ENCODE peak calls at places on chromosomes 12 and 14, in six cellular contexts. Q is HCT116, E is cardiac muscle cell, P is K562, O is epithelial cell of esophagus, N is dorsolateral prefrontal cortex. R is an unnamed sample.

GRCh38 chr14:104574978-104575377 is 4.6 kb upstream of the C14orf180 start:
- DNase-seq in E (no peak), Q (no peak), O (no peak), P (no peak), N (no peak), R (no peak)

GRCh38 chr14:79576434-79576833 is 634.9 kb downstream of the DIO2 start:
- DNase-seq in P (no peak), Q (no peak), O (no peak), E (no peak), N (no peak), R (no peak)

GRCh38 chr12:79420146-79420618 is 270.6 kb downstream of the PAWR start:
- DNase-seq in O (peak; percentile 77), E (peak; percentile 64), N (no peak), Q (peak; percentile 45), P (no peak), R (peak; percentile 92)

GRCh38 chr12:89225808-89226368 is 126.4 kb downstream of the DUSP6 start:
- DNase-seq in N (no peak), O (peak; percentile 100), E (no peak), Q (peak; percentile 97), P (no peak), R (peak; percentile 81)

GRCh38 chr12:1606021-1606622 is 11.7 kb upstream of the FBXL14 start:
- DNase-seq in E (peak; percentile 81), Q (peak; percentile 72), P (peak; percentile 70), N (peak; percentile 75), O (peak; percentile 96), R (no peak)

GRCh38 chr12:110199360-110200123 is 75.4 kb downstream of the IFT81 start:
- DNase-seq in Q (no peak), O (peak; percentile 13), E (no peak), N (no peak), P (no peak), R (no peak)

GRCh38 chr14:50082784-50083466 is 33.4 kb downstream of the VCPKMT start:
- DNase-seq in Q (no peak), N (no peak), E (no peak), P (no peak), O (peak; percentile 81), R (no peak)

GRCh38 chr14:101223147-101223546 is 319.6 kb upstream of the RTL1 start:
- DNase-seq in E (no peak), O (no peak), P (no peak), N (no peak), Q (no peak), R (no peak)

GRCh38 chr14:102901633-102902032 is 20.8 kb upstream of the AMN start:
- DNase-seq in Q (no peak), E (no peak), O (no peak), P (no peak), N (no peak), R (no peak)

GRCh38 chr12:108131657-108132126 is 2.6 kb downstream of the WSCD2 start:
- DNase-seq in E (no peak), O (no peak), N (no peak), P (no peak), Q (no peak), R (no peak)

GRCh38 chr14:68785817-68786490 is 6.9 kb downstream of the ZFP36L1 start:
- DNase-seq in P (no peak), Q (no peak), E (no peak), O (peak; percentile 87), N (no peak), R (no peak)

GRCh38 chr12:22042981-22043669 is 2.9 kb upstream of the CMAS start:
- DNase-seq in Q (no peak), N (no peak), E (no peak), P (no peak), O (peak; percentile 85), R (peak; percentile 85)

GRCh38 chr12:10873374-10873773 is 10.7 kb downstream of the PRH1 start:
- DNase-seq in P (no peak), E (no peak), N (no peak), Q (no peak), O (no peak), R (peak; percentile 4)

GRCh38 chr14:89125216-89125615 is 291.8 kb downstream of the FOXN3 start:
- DNase-seq in P (no peak), Q (no peak), O (no peak), E (no peak), N (no peak), R (no peak)

GRCh38 chr12:70854138-70854537 is 66.4 kb downstream of the PTPRR start:
- DNase-seq in N (no peak), P (no peak), O (no peak), E (no peak), Q (no peak), R (no peak)

GRCh38 chr12:16096273-16096849 is 181.1 kb downstream of the SLC15A5 start:
- DNase-seq in O (no peak), P (no peak), Q (no peak), N (no peak), E (no peak), R (no peak)

GRCh38 chr14:71403673-71404072 is 496.4 kb downstream of the PCNX1 start:
- DNase-seq in E (no peak), N (no peak), P (no peak), Q (peak; percentile 2), O (peak; percentile 70), R (no peak)

GRCh38 chr14:102825307-102826095 is 48.3 kb downstream of the TRAF3 start:
- DNase-seq in O (no peak), P (no peak), N (no peak), Q (no peak), E (no peak), R (no peak)

GRCh38 chr12:25364529-25365339 is 114.0 kb upstream of the KRAS start:
- DNase-seq in O (no peak), E (no peak), P (no peak), Q (no peak), N (no peak), R (no peak)

GRCh38 chr12:98519257-98519907 is 4.0 kb downstream of the TMPO start:
- DNase-seq in E (no peak), N (no peak), O (no peak), Q (no peak), P (no peak), R (no peak)
- H3K4me3 ChIP-seq in E (no peak overlapping the region), N (no peak overlapping the region), O (no peak overlapping the region), Q (no peak overlapping the region), P (peak overlapping the region; percentile 66), R (no peak overlapping the region)

GRCh38 chr12:124682425-124683329 is 115.3 kb upstream of the NCOR2 start:
- DNase-seq in O (no peak), N (no peak), P (no peak), E (no peak), Q (no peak), R (no peak)

GRCh38 chr12:124679047-124679446 is 111.6 kb upstream of the NCOR2 start:
- DNase-seq in Q (no peak), P (no peak), N (no peak), O (no peak), E (no peak), R (no peak)

GRCh38 chr12:124681779-124682391 is 114.5 kb upstream of the NCOR2 start:
- DNase-seq in O (peak; percentile 35), E (no peak), N (no peak), Q (no peak), P (no peak), R (no peak)

GRCh38 chr12:124679533-124680371 is 112.3 kb upstream of the NCOR2 start:
- DNase-seq in N (no peak), Q (no peak), E (no peak), O (no peak), P (peak; percentile 40), R (no peak)

DNA sequence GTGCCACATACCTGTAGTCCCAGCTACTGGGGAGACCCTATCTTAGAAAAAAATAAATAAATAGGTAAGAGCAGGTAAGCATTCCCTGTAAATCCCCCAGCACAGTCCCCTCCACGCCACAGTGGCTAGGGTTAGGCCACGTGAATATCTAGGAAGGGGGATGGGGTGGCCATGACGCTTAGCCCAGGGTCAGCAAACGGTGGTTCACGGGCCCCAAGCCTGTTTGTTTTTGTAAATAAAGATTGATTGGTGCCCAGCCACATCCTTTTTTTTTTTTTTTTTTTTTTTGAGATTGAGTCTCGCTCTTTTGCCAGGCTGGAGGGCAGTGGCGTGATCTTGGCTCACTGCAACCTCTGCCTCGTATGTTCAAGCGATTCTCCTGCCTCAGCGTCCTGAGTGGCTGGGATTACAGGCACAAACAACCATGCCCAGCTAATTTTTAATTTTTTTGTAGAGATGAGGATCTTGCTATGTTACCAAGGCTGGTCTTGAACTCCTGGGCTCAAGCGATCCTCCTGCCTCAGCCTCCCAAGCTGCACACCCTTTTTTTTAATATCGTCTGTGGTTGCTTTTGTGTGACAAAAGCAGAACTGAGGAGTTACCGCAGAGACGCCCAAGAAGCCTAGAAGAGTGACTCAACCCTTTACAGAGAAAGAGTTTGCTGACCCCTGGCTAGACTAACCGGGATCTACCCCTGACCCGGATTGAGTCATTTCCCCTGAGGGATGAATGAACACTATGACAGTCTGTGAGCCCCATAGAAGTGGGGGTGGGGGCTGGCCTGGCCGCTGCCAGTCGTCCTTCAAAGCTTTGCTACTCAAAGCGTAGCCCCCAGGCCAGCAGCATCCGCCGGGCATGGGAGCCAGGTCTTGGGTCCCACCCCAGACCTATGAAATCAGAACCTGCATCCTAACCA is 113.7 kb upstream of the NCOR2 start:
- DNase-seq in N (peak; percentile 30), Q (peak; percentile 79), O (peak; percentile 89), E (no peak), P (peak; percentile 63), R (peak; percentile 94)
- TF ChIP-seq CTCF in N (no peak), Q (peak; percentile 36), O (peak; percentile 30), E (peak; percentile 25), P (peak; percentile 71), R (peak; percentile 49)

GRCh38 chr12:83093426-83093825 is 406.7 kb downstream of the TMTC2 start:
- DNase-seq in O (no peak), N (no peak), E (no peak), Q (no peak), P (no peak), R (no peak)
- H3K4me3 ChIP-seq in O (no peak overlapping the region), N (no peak overlapping the region), E (no peak overlapping the region), Q (no peak overlapping the region), P (no peak overlapping the region), R (no peak overlapping the region)

GRCh38 chr12:113247123-113248045 is 26.1 kb downstream of the TPCN1 start:
- DNase-seq in N (no peak), P (no peak), Q (no peak), O (peak; percentile 70), E (no peak), R (no peak)

GRCh38 chr12:113248842-113249435 is 27.7 kb downstream of the TPCN1 start:
- DNase-seq in E (no peak), Q (no peak), N (no peak), O (no peak), P (no peak), R (no peak)

GRCh38 chr12:113244015-113244983 is 23.0 kb downstream of the TPCN1 start:
- DNase-seq in P (no peak), Q (no peak), E (no peak), N (peak; percentile 80), O (peak; percentile 66), R (no peak)

GRCh38 chr12:113248046-113248825 is 27.0 kb downstream of the TPCN1 start:
- DNase-seq in E (no peak), O (no peak), P (no peak), Q (no peak), N (no peak), R (no peak)

DNA sequence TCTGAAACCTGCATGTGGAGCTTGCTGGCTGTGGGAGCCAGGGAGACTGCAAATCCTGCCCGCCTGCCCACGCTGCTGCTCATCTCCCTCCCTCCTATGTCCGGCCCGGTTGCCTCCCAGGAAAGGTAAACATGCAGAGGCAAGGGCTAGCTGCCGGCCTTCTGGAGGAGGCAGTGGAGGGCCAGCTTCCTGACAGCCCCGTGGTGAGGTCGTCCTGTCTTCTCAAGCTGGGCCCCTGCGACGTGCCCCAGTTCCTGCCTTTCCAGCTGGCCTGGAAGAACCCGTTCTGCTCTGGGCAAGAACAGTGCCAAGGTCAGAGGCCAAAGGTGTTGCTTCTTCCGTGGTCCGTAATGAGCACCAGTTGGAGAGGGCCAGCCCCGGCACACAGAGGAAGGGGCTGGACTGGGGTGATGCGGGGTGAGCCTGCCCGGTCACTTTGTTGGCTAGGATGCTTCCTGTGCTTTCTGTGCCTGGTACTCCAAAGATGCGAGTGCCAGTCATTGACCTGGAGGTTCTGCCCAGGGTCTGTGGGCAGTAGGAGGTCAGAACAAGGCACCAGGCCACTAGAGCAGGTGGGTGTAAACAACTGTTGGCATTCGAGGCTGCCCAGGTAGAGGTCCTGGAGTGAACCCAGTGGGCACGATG is 25.3 kb downstream of the TPCN1 start:
- DNase-seq in O (peak; percentile 51), N (no peak), Q (no peak), P (no peak), E (no peak), R (no peak)
- TF ChIP-seq CTCF in O (no peak), N (no peak), Q (no peak), P (no peak), E (no peak), R (no peak)